ENCODE peak calls at places on chromosomes 12 and 14, in seven cellular contexts. R is tibial nerve, Z is MG63, T is body of pancreas, G is dorsolateral prefrontal cortex, B is right lobe of liver, W is heart left ventricle. D is an unnamed sample.
A peak's percentile ranks its signal among the peaks of the same experiment; 100 is the strongest.

GRCh38 chr12:31585271-31585670 is 5.7 kb downstream of the DENND5B start:
- DNase-seq in R (no peak), Z (no peak), T (no peak), G (no peak), B (no peak), W (no peak), D (no peak)

GRCh38 chr12:47789712-47790489 is 16.9 kb downstream of the SLC48A1 start:
- DNase-seq in R (no peak), Z (no peak), T (no peak), G (no peak), B (no peak), W (no peak), D (peak; percentile 8)

GRCh38 chr12:46264057-46264456 is 4.8 kb downstream of the SLC38A1 start:
- DNase-seq in R (no peak), Z (no peak), T (no peak), G (no peak), B (no peak), W (no peak), D (no peak)

GRCh38 chr14:70731447-70732239 is 77.7 kb downstream of the MAP3K9 start:
- DNase-seq in R (no peak), Z (no peak), T (no peak), G (no peak), B (no peak), W (no peak), D (no peak)

GRCh38 chr12:117853600-117853999 is 115.2 kb downstream of the KSR2 start:
- DNase-seq in R (no peak), Z (no peak), T (no peak), G (no peak), B (no peak), W (no peak), D (no peak)

GRCh38 chr12:6963741-6964446 is 6.6 kb downstream of the PHB2 start:
- DNase-seq in R (no peak), Z (no peak), T (peak; percentile 62), G (no peak), B (no peak), W (no peak), D (no peak)

GRCh38 chr12:89748791-89749190 is 40.2 kb upstream of the ATP2B1 start:
- DNase-seq in R (no peak), Z (no peak), T (no peak), G (no peak), B (no peak), W (no peak), D (no peak)

GRCh38 chr14:55514819-55515470 is 65.1 kb upstream of the KTN1 start:
- DNase-seq in R (peak; percentile 13), Z (peak; percentile 60), T (no peak), G (peak; percentile 10), B (no peak), W (no peak), D (no peak)

GRCh38 chr12:63904653-63905052 is 60.2 kb downstream of the SRGAP1 start:
- DNase-seq in R (no peak), Z (no peak), T (no peak), G (no peak), B (no peak), W (no peak), D (no peak)

GRCh38 chr12:130391186-130391585 is 53.5 kb downstream of the PIWIL1 start:
- DNase-seq in R (no peak), Z (no peak), T (no peak), G (no peak), B (no peak), W (no peak), D (no peak)

GRCh38 chr14:69151458-69152180 is 1.3 kb downstream of the DCAF5 start:
- DNase-seq in R (peak; percentile 50), Z (peak; percentile 56), T (peak; percentile 78), G (peak; percentile 68), B (peak; percentile 81), W (peak; percentile 76), D (peak; percentile 78)

GRCh38 chr12:124568431-124569374 is 1.3 kb upstream of the NCOR2 start:
- DNase-seq in R (peak; percentile 82), Z (peak; percentile 81), T (peak; percentile 64), G (peak; percentile 59), B (peak; percentile 59), W (peak; percentile 87), D (peak; percentile 78)

GRCh38 chr12:22100952-22101748 is 55.1 kb downstream of the CMAS start:
- DNase-seq in R (peak; percentile 67), Z (peak; percentile 31), T (peak; percentile 70), G (no peak), B (no peak), W (peak; percentile 26), D (peak; percentile 54)

GRCh38 chr14:69376439-69376838 is 21.7 kb downstream of the ERH start:
- DNase-seq in R (no peak), Z (no peak), T (no peak), G (no peak), B (no peak), W (no peak), D (no peak)

GRCh38 chr12:28191018-28191595 is 851 bp downstream of the CCDC91 start:
- DNase-seq in R (no peak), Z (peak; percentile 68), T (no peak), G (no peak), B (no peak), W (peak; percentile 33), D (no peak)

GRCh38 chr14:32559595-32559994 is 230.5 kb downstream of the AKAP6 start:
- DNase-seq in R (no peak), Z (no peak), T (no peak), G (no peak), B (no peak), W (no peak), D (no peak)

GRCh38 chr12:79546461-79547043 is 144.2 kb downstream of the PAWR start:
- DNase-seq in R (no peak), Z (no peak), T (no peak), G (no peak), B (no peak), W (no peak), D (no peak)

GRCh38 chr14:105147701-105148603 is 20.6 kb downstream of the JAG2 start:
- DNase-seq in R (no peak), Z (no peak), T (no peak), G (no peak), B (no peak), W (peak; percentile 7), D (no peak)

DNA sequence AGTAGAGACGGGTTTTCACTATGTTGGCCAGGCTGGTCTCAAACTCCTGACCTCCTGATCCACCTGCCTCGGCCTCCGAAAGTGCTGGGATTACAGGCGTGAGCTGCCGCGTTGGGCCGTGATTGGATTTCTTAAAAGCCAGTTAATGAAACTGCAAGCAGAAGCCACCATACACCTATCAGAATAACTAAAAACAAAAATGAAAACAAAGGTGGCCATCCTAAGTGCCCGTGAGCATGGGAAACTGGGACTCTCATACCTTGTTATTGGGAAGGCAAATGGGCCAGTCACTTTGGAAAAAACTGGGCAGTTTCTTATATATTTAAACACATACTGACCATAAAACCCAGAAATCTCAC is 7.7 kb upstream of the TCTN1 start:
- DNase-seq in R (no peak), Z (no peak), T (no peak), G (no peak), B (no peak), W (no peak), D (no peak)
- H3K4me3 ChIP-seq in R (peak overlapping the region; percentile 1), Z (no peak overlapping the region), T (no peak overlapping the region), G (no peak overlapping the region), B (no peak overlapping the region), W (no peak overlapping the region), D (no peak overlapping the region)

GRCh38 chr12:56634242-56634836 is 4.2 kb upstream of the BAZ2A start:
- DNase-seq in R (no peak), Z (peak; percentile 26), T (peak; percentile 85), G (no peak), B (peak; percentile 67), W (peak; percentile 30), D (no peak)

GRCh38 chr12:56631790-56632700 is 1.9 kb upstream of the BAZ2A start:
- DNase-seq in R (peak; percentile 64), Z (peak; percentile 60), T (peak; percentile 80), G (no peak), B (peak; percentile 76), W (peak; percentile 79), D (peak; percentile 79)

GRCh38 chr12:56634837-56635538 is 4.9 kb upstream of the BAZ2A start:
- DNase-seq in R (peak; percentile 52), Z (peak; percentile 81), T (peak; percentile 81), G (peak; percentile 66), B (peak; percentile 84), W (peak; percentile 77), D (peak; percentile 75)

GRCh38 chr12:56633465-56634241 is 3.5 kb upstream of the BAZ2A start:
- DNase-seq in R (no peak), Z (no peak), T (no peak), G (no peak), B (no peak), W (no peak), D (no peak)

DNA sequence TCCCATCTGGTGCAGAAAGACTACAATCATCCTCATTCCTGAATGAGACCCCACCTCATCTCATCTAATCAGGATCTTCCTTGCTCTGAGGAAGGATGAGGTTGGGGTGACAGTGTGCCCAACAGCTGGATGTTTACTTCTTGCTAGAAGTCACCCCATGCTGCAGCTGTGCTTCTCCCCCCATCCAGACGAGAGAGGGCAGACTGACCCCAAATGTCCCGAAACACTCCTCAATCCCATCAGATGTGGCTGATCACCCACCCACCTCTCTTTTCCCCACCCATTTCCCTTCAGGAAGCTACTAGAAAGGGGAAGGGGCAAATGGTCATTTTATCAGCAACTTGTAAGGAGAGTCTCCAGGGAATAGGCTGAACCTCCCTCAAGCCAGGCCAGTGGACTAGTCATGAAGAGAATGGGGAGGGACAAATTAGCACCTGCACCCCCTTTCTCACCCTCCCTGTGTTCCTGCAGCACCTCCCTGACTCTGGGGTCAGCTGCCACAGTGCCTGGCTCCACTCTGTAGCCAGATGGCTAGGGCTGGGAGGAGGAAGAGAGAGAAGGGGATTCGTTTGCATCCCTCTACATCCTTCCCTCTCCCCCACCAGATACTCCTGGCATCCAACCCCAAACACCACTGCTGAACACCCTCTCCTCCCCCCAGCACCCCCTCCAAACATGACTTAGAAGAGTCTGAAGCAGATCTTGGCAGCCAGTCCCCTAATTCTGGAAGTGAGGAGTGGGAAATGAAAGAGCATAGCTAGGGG is 2.8 kb upstream of the BAZ2A start:
- DNase-seq in R (no peak), Z (no peak), T (no peak), G (no peak), B (no peak), W (no peak), D (no peak)
- H3K4me3 ChIP-seq in R (peak overlapping the region; percentile 75), Z (no peak overlapping the region), T (no peak overlapping the region), G (peak overlapping the region; percentile 9), B (no peak overlapping the region), W (no peak overlapping the region), D (peak overlapping the region; percentile 87)

GRCh38 chr12:62164036-62164435 is 96.2 kb upstream of the USP15 start:
- DNase-seq in R (no peak), Z (no peak), T (no peak), G (no peak), B (no peak), W (no peak), D (no peak)
- H3K4me3 ChIP-seq in R (no peak overlapping the region), Z (no peak overlapping the region), T (no peak overlapping the region), G (no peak overlapping the region), B (no peak overlapping the region), W (no peak overlapping the region), D (no peak overlapping the region)

DNA sequence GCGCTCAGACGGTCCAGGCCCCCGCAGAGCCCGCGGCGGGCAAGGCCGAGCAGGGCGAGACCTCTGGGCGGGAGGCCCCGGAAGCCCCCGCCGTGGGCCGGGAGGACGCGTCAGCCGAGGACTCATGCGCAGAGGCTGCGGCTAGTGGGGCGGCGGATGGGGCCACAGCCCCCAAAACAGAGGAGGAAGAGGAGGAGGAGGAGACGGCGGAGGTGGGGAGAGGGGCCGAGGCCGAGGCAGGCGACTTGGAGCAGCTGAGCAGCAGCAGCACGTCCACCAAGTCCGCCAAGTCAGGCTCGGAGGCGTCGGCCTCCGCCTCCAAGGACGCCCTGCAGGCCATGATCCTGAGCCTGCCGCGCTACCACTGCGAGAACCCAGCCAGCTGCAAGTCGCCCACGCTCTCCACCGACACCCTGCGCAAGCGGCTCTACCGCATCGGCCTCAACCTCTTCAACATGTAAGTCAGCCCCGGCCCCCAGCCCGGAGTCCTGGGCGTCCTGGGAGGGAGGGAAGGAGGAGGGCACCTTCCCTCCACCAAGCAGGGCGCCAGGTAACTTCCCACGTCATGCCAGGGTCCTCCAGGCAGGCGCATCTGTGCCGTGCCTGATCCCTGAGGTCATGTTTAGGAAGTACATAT is 72.4 kb downstream of the IQSEC3 start:
- DNase-seq in R (no peak), Z (no peak), T (peak; percentile 19), G (peak; percentile 18), B (no peak), W (peak; percentile 27), D (peak; percentile 26)
- H3K4me3 ChIP-seq in R (peak overlapping the region; percentile 31), Z (no peak overlapping the region), T (no peak overlapping the region), G (peak overlapping the region; percentile 34), B (no peak overlapping the region), W (peak overlapping the region; percentile 38), D (peak overlapping the region; percentile 49)

D was measured in heart right ventricle.